ENCODE peak calls at places on chromosomes 4 and X, in ten cellular contexts. One of them, this sample, is unnamed.

GRCh38 chrX:17597836-17598434 is 139.4 kb upstream of the SCML1 start:
- DNase-seq in dorsolateral prefrontal cortex: peak
- DNase-seq in hepatocyte: peak
- DNase-seq in cardiac muscle cell: no peak
- DNase-seq in PC-3: no peak
- DNase-seq in mesenchymal stem cell: no peak
- DNase-seq in psoas muscle: peak
- DNase-seq in uterus: peak
- DNase-seq in A549: no peak
- DNase-seq in neuronal stem cell: no peak
- DNase-seq in this sample: no peak

GRCh38 chrX:114712466-114712865 is 128.6 kb downstream of the HTR2C start:
- DNase-seq in psoas muscle: no peak
- DNase-seq in uterus: no peak
- DNase-seq in A549: no peak
- DNase-seq in mesenchymal stem cell: no peak
- DNase-seq in PC-3: no peak
- DNase-seq in neuronal stem cell: no peak
- DNase-seq in cardiac muscle cell: no peak
- DNase-seq in dorsolateral prefrontal cortex: no peak
- DNase-seq in hepatocyte: no peak
- DNase-seq in this sample: no peak

GRCh38 chr4:16843831-16844508 is 54.5 kb downstream of the LDB2 start:
- DNase-seq in dorsolateral prefrontal cortex: no peak
- DNase-seq in uterus: no peak
- DNase-seq in hepatocyte: peak
- DNase-seq in A549: no peak
- DNase-seq in mesenchymal stem cell: peak
- DNase-seq in cardiac muscle cell: no peak
- DNase-seq in neuronal stem cell: no peak
- DNase-seq in psoas muscle: no peak
- DNase-seq in PC-3: no peak
- DNase-seq in this sample: no peak

GRCh38 chr4:118865091-118865708 is 23.5 kb upstream of the SYNPO2 start:
- DNase-seq in dorsolateral prefrontal cortex: peak
- DNase-seq in PC-3: peak
- DNase-seq in neuronal stem cell: peak
- DNase-seq in psoas muscle: no peak
- DNase-seq in hepatocyte: peak
- DNase-seq in cardiac muscle cell: peak
- DNase-seq in A549: peak
- DNase-seq in mesenchymal stem cell: peak
- DNase-seq in uterus: no peak
- DNase-seq in this sample: peak

GRCh38 chrX:101057095-101057714 is 5.3 kb upstream of the TRMT2B start:
- DNase-seq in cardiac muscle cell: no peak
- DNase-seq in mesenchymal stem cell: no peak
- DNase-seq in dorsolateral prefrontal cortex: no peak
- DNase-seq in A549: no peak
- DNase-seq in psoas muscle: no peak
- DNase-seq in neuronal stem cell: no peak
- DNase-seq in PC-3: peak
- DNase-seq in hepatocyte: no peak
- DNase-seq in uterus: no peak
- DNase-seq in this sample: no peak

GRCh38 chr4:141713771-141714445 is 77.5 kb downstream of the IL15 start:
- DNase-seq in uterus: no peak
- DNase-seq in cardiac muscle cell: no peak
- DNase-seq in hepatocyte: no peak
- DNase-seq in mesenchymal stem cell: peak
- DNase-seq in neuronal stem cell: no peak
- DNase-seq in psoas muscle: no peak
- DNase-seq in A549: peak
- DNase-seq in PC-3: peak
- DNase-seq in dorsolateral prefrontal cortex: no peak
- DNase-seq in this sample: no peak

GRCh38 chr4:149887091-149887490 is 71.4 kb upstream of the IQCM start:
- DNase-seq in dorsolateral prefrontal cortex: no peak
- DNase-seq in A549: no peak
- DNase-seq in PC-3: peak
- DNase-seq in hepatocyte: no peak
- DNase-seq in mesenchymal stem cell: no peak
- DNase-seq in psoas muscle: no peak
- DNase-seq in uterus: no peak
- DNase-seq in cardiac muscle cell: no peak
- DNase-seq in neuronal stem cell: no peak
- DNase-seq in this sample: no peak

GRCh38 chr4:136749988-136750387 is 782.3 kb downstream of the PCDH18 start:
- DNase-seq in neuronal stem cell: no peak
- DNase-seq in hepatocyte: no peak
- DNase-seq in uterus: no peak
- DNase-seq in psoas muscle: no peak
- DNase-seq in A549: no peak
- DNase-seq in cardiac muscle cell: no peak
- DNase-seq in PC-3: no peak
- DNase-seq in mesenchymal stem cell: no peak
- DNase-seq in dorsolateral prefrontal cortex: no peak
- DNase-seq in this sample: no peak

GRCh38 chr4:114598191-114599121 is at the start of gene UGT8:
- DNase-seq in uterus: no peak
- DNase-seq in neuronal stem cell: peak
- DNase-seq in PC-3: peak
- DNase-seq in psoas muscle: peak
- DNase-seq in dorsolateral prefrontal cortex: peak
- DNase-seq in mesenchymal stem cell: peak
- DNase-seq in cardiac muscle cell: peak
- DNase-seq in hepatocyte: peak
- DNase-seq in A549: no peak
- DNase-seq in this sample: no peak

GRCh38 chr4:42344260-42344659 is 53.0 kb upstream of the SHISA3 start:
- DNase-seq in hepatocyte: no peak
- DNase-seq in neuronal stem cell: no peak
- DNase-seq in A549: no peak
- DNase-seq in psoas muscle: no peak
- DNase-seq in mesenchymal stem cell: no peak
- DNase-seq in cardiac muscle cell: no peak
- DNase-seq in dorsolateral prefrontal cortex: no peak
- DNase-seq in uterus: no peak
- DNase-seq in PC-3: no peak
- DNase-seq in this sample: no peak

GRCh38 chr4:77044458-77045124 is 31.2 kb downstream of the CCNI start:
- DNase-seq in A549: no peak
- DNase-seq in hepatocyte: peak
- DNase-seq in dorsolateral prefrontal cortex: no peak
- DNase-seq in uterus: no peak
- DNase-seq in PC-3: peak
- DNase-seq in neuronal stem cell: no peak
- DNase-seq in psoas muscle: no peak
- DNase-seq in mesenchymal stem cell: peak
- DNase-seq in cardiac muscle cell: peak
- DNase-seq in this sample: no peak

GRCh38 chr4:186725422-186726149 is 1.9 kb upstream of the FAT1 start:
- DNase-seq in mesenchymal stem cell: peak
- DNase-seq in cardiac muscle cell: peak
- DNase-seq in hepatocyte: peak
- DNase-seq in psoas muscle: peak
- DNase-seq in neuronal stem cell: peak
- DNase-seq in A549: peak
- DNase-seq in PC-3: peak
- DNase-seq in dorsolateral prefrontal cortex: peak
- DNase-seq in uterus: peak
- DNase-seq in this sample: no peak

GRCh38 chr4:22237155-22237751 is 278.6 kb downstream of the ADGRA3 start:
- DNase-seq in hepatocyte: peak
- DNase-seq in dorsolateral prefrontal cortex: no peak
- DNase-seq in neuronal stem cell: no peak
- DNase-seq in PC-3: peak
- DNase-seq in uterus: peak
- DNase-seq in cardiac muscle cell: peak
- DNase-seq in psoas muscle: no peak
- DNase-seq in A549: no peak
- DNase-seq in mesenchymal stem cell: no peak
- DNase-seq in this sample: no peak

GRCh38 chrX:48520976-48521352 is 644 bp upstream of the EBP start:
- DNase-seq in A549: no peak
- DNase-seq in neuronal stem cell: no peak
- DNase-seq in hepatocyte: no peak
- DNase-seq in psoas muscle: no peak
- DNase-seq in dorsolateral prefrontal cortex: no peak
- DNase-seq in mesenchymal stem cell: no peak
- DNase-seq in cardiac muscle cell: no peak
- DNase-seq in PC-3: no peak
- DNase-seq in uterus: no peak
- DNase-seq in this sample: no peak

GRCh38 chr4:131526686-131527085 is 1622.4 kb upstream of the PCDH10 start:
- DNase-seq in psoas muscle: no peak
- DNase-seq in A549: no peak
- DNase-seq in dorsolateral prefrontal cortex: no peak
- DNase-seq in cardiac muscle cell: no peak
- DNase-seq in PC-3: no peak
- DNase-seq in neuronal stem cell: no peak
- DNase-seq in uterus: no peak
- DNase-seq in mesenchymal stem cell: no peak
- DNase-seq in hepatocyte: no peak
- DNase-seq in this sample: no peak

GRCh38 chr4:131534944-131535640 is 1614.0 kb upstream of the PCDH10 start:
- DNase-seq in uterus: no peak
- DNase-seq in mesenchymal stem cell: no peak
- DNase-seq in dorsolateral prefrontal cortex: no peak
- DNase-seq in cardiac muscle cell: no peak
- DNase-seq in hepatocyte: no peak
- DNase-seq in neuronal stem cell: no peak
- DNase-seq in psoas muscle: no peak
- DNase-seq in A549: no peak
- DNase-seq in PC-3: no peak
- DNase-seq in this sample: no peak

DNA sequence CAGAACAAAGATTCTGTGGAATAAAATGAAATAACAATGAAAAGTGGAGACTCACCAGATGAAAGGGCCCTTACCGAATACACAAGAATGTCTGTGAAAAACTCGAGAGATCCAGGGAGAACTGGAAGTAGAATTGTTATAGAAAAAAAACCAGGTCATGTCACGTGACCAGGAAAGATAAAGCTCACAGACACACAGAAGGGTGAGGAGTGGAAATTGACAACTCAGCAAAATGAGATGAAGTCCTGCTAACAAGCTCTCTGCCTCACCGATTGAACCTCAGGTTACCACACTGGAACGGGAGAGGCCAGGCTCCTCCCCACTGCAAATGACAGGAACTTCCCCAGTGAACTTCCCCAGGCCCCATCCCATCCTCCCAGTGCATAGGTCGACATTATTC is 1618.0 kb upstream of the PCDH10 start:
- DNase-seq in dorsolateral prefrontal cortex: no peak
- DNase-seq in mesenchymal stem cell: no peak
- DNase-seq in psoas muscle: no peak
- DNase-seq in cardiac muscle cell: no peak
- DNase-seq in neuronal stem cell: no peak
- DNase-seq in hepatocyte: no peak
- DNase-seq in uterus: no peak
- DNase-seq in A549: no peak
- DNase-seq in PC-3: no peak
- DNase-seq in this sample: no peak
- H3K27ac ChIP-seq in dorsolateral prefrontal cortex: no peak
- H3K27ac ChIP-seq in mesenchymal stem cell: no peak
- H3K27ac ChIP-seq in psoas muscle: no peak
- H3K27ac ChIP-seq in cardiac muscle cell: no peak
- H3K27ac ChIP-seq in neuronal stem cell: no peak
- H3K27ac ChIP-seq in hepatocyte: no peak
- H3K27ac ChIP-seq in uterus: no peak
- H3K27ac ChIP-seq in A549: no peak
- H3K27ac ChIP-seq in PC-3: no peak
- H3K27ac ChIP-seq in this sample: no peak

DNA sequence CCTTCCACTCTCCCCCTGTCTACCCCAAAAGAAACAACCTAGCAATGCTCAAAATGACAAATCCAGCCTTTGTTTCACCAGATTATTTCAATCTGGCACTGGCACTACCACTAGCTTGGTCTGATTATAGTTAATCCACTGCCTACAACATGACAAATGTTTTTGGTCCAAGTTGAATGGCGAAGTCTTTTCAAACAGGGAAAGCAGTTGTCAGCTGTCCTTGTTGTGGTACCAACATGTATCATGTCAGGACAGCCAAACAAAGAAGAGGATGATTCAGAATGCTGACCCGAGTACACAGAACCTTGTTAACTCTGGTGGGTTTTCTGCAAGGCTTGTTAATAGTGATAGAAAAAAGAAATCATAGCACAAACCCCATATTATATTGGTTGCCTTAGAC is 160.8 kb upstream of the ANK2 start:
- DNase-seq in cardiac muscle cell: no peak
- DNase-seq in uterus: no peak
- DNase-seq in neuronal stem cell: no peak
- DNase-seq in mesenchymal stem cell: no peak
- DNase-seq in psoas muscle: no peak
- DNase-seq in hepatocyte: no peak
- DNase-seq in dorsolateral prefrontal cortex: no peak
- DNase-seq in PC-3: no peak
- DNase-seq in A549: no peak
- DNase-seq in this sample: no peak
- H3K27ac ChIP-seq in cardiac muscle cell: no peak
- H3K27ac ChIP-seq in uterus: peak
- H3K27ac ChIP-seq in neuronal stem cell: no peak
- H3K27ac ChIP-seq in mesenchymal stem cell: no peak
- H3K27ac ChIP-seq in psoas muscle: no peak
- H3K27ac ChIP-seq in hepatocyte: no peak
- H3K27ac ChIP-seq in dorsolateral prefrontal cortex: peak
- H3K27ac ChIP-seq in PC-3: no peak
- H3K27ac ChIP-seq in A549: no peak
- H3K27ac ChIP-seq in this sample: no peak

DNA sequence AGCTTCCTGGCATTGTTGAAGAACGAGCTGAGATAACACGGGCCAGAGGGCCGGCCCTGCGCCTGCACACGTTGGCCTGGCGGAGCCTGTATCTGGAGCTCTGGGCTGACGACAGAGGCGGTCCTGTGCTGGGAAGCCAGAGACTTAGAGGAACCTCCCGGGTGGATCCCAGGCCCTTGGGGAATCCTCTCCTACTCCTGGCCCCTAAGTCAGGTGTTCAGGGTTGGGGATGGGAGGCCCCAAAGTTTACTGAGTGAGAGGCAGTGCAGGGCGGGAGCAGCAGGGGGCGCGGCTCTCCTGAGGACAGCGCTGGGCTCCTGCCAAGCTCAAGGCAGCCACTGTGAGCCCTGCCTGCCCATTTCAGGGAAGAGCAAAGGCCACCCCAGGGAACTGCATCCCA is 2.5 kb upstream of the HTRA3 start:
- DNase-seq in neuronal stem cell: peak
- DNase-seq in dorsolateral prefrontal cortex: no peak
- DNase-seq in hepatocyte: peak
- DNase-seq in A549: peak
- DNase-seq in psoas muscle: peak
- DNase-seq in mesenchymal stem cell: peak
- DNase-seq in cardiac muscle cell: peak
- DNase-seq in PC-3: peak
- DNase-seq in uterus: peak
- DNase-seq in this sample: no peak
- H3K27ac ChIP-seq in neuronal stem cell: no peak
- H3K27ac ChIP-seq in dorsolateral prefrontal cortex: no peak
- H3K27ac ChIP-seq in hepatocyte: no peak
- H3K27ac ChIP-seq in A549: no peak
- H3K27ac ChIP-seq in psoas muscle: no peak
- H3K27ac ChIP-seq in mesenchymal stem cell: no peak
- H3K27ac ChIP-seq in cardiac muscle cell: no peak
- H3K27ac ChIP-seq in PC-3: no peak
- H3K27ac ChIP-seq in uterus: peak
- H3K27ac ChIP-seq in this sample: no peak

GRCh38 chr4:139242511-139243051 is 37.4 kb downstream of the MGARP start:
- DNase-seq in A549: no peak
- DNase-seq in cardiac muscle cell: no peak
- DNase-seq in dorsolateral prefrontal cortex: no peak
- DNase-seq in uterus: no peak
- DNase-seq in mesenchymal stem cell: peak
- DNase-seq in psoas muscle: no peak
- DNase-seq in neuronal stem cell: no peak
- DNase-seq in PC-3: peak
- DNase-seq in hepatocyte: no peak
- DNase-seq in this sample: peak
- H3K27ac ChIP-seq in A549: no peak
- H3K27ac ChIP-seq in cardiac muscle cell: no peak
- H3K27ac ChIP-seq in dorsolateral prefrontal cortex: no peak
- H3K27ac ChIP-seq in uterus: peak
- H3K27ac ChIP-seq in mesenchymal stem cell: peak
- H3K27ac ChIP-seq in psoas muscle: peak
- H3K27ac ChIP-seq in neuronal stem cell: no peak
- H3K27ac ChIP-seq in PC-3: peak
- H3K27ac ChIP-seq in hepatocyte: peak
- H3K27ac ChIP-seq in this sample: peak

This sample was measured in epithelial cell of prostate.